ENCODE peak calls at places on chromosome 9, in five cellular contexts. E is H1, J is HepG2, K is K562, P is GM12878. C is an unnamed sample.

GRCh38 chr9:22395585-22396205 is 50.9 kb upstream of the DMRTA1 start:
- DNase-seq in K (no peak), P (no peak), E (no peak), J (peak), C (no peak)

GRCh38 chr9:90092512-90092911 is 487.7 kb downstream of the GADD45G start:
- DNase-seq in J (no peak), E (no peak), K (no peak), P (no peak), C (no peak)

GRCh38 chr9:32552172-32552872 is at the start of the genes SMIM27 and TOPORS:
- DNase-seq in J (peak), P (peak), E (peak), K (peak), C (peak)

GRCh38 chr9:95070549-95071021 is 246.9 kb downstream of the FANCC start:
- DNase-seq in E (no peak), J (peak), K (no peak), P (no peak), C (no peak)

GRCh38 chr9:21684831-21685362 is 117.5 kb upstream of the MTAP start:
- DNase-seq in P (no peak), J (peak), K (no peak), E (no peak), C (peak)

GRCh38 chr9:77679696-77680359 is 31.7 kb upstream of the GNA14 start:
- DNase-seq in P (no peak), K (no peak), J (no peak), E (no peak), C (no peak)

GRCh38 chr9:34310205-34310604 is 18.9 kb downstream of the KIF24 start:
- DNase-seq in J (no peak), K (no peak), E (no peak), P (no peak), C (no peak)

GRCh38 chr9:78298046-78298511 is 1.2 kb downstream of the PSAT1 start:
- DNase-seq in E (no peak), K (peak), J (peak), P (no peak), C (no peak)

GRCh38 chr9:90832251-90832650 is 30.6 kb downstream of the SYK start:
- DNase-seq in K (no peak), E (no peak), J (no peak), P (no peak), C (no peak)

GRCh38 chr9:131478421-131478868 is 24.3 kb upstream of the POMT1 start:
- DNase-seq in J (peak), P (no peak), E (peak), K (peak), C (peak)

GRCh38 chr9:107007361-107007760 is 144.4 kb downstream of the ZNF462 start:
- DNase-seq in K (no peak), J (no peak), E (no peak), P (no peak), C (no peak)

GRCh38 chr9:31210982-31211570 is 1173.4 kb upstream of the ACO1 start:
- DNase-seq in K (no peak), J (no peak), E (no peak), P (peak), C (no peak)

GRCh38 chr9:76810377-76810957 is 46.2 kb downstream of the PCA3 start:
- DNase-seq in K (peak), P (no peak), J (peak), E (no peak), C (peak)

GRCh38 chr9:136673088-136673969 is 10.6 kb downstream of the EGFL7 start:
- DNase-seq in E (no peak), P (no peak), K (no peak), J (no peak), C (no peak)

GRCh38 chr9:124392254-124392653 is 23.0 kb downstream of the PSMB7 start:
- DNase-seq in J (no peak), E (no peak), P (no peak), K (no peak), C (no peak)

GRCh38 chr9:127135056-127135745 is 12.8 kb upstream of the ANGPTL2 start:
- DNase-seq in E (no peak), K (no peak), P (no peak), J (no peak), C (no peak)

GRCh38 chr9:87442451-87442850 is 55.2 kb upstream of the DAPK1 start:
- DNase-seq in K (no peak), E (no peak), J (peak), P (no peak), C (no peak)

GRCh38 chr9:29806941-29807625 is 2233.8 kb upstream of the C9orf72 start:
- DNase-seq in P (no peak), J (no peak), K (no peak), E (no peak), C (no peak)

GRCh38 chr9:128175102-128175563 is 15.1 kb downstream of the BBLN start:
- DNase-seq in J (no peak), K (no peak), P (no peak), E (no peak), C (no peak)

GRCh38 chr9:133120343-133121199 is 469 bp downstream of the RALGDS start:
- DNase-seq in P (no peak), J (no peak), E (no peak), K (peak), C (no peak)

GRCh38 chr9:86585422-86586143 is 231.4 kb upstream of the TUT7 start:
- DNase-seq in P (no peak), E (no peak), K (no peak), J (no peak), C (no peak)

GRCh38 chr9:90365646-90366045 is 277.0 kb downstream of the DIRAS2 start:
- DNase-seq in E (no peak), P (no peak), K (no peak), J (no peak), C (no peak)

GRCh38 chr9:4967521-4967920 is 17.6 kb upstream of the JAK2 start:
- DNase-seq in P (no peak), E (no peak), J (no peak), K (no peak), C (no peak)

GRCh38 chr9:136882109-136882946 is 4.0 kb upstream of the TRAF2 start:
- DNase-seq in E (no peak), K (peak), P (peak), J (peak), C (peak)

GRCh38 chr9:124805186-124805585 is 28.3 kb downstream of the OLFML2A start:
- DNase-seq in P (no peak), J (no peak), E (no peak), K (no peak), C (no peak)

GRCh38 chr9:72424131-72424530 is 59.1 kb upstream of the ZFAND5 start:
- DNase-seq in P (no peak), J (no peak), E (no peak), K (no peak), C (no peak)

GRCh38 chr9:81906656-81907055 is 21.6 kb upstream of the SPATA31D4 start:
- DNase-seq in E (no peak), K (no peak), P (no peak), J (no peak), C (no peak)

GRCh38 chr9:27019589-27019988 is 14.1 kb upstream of the LRRC19 start:
- DNase-seq in E (no peak), K (no peak), J (no peak), P (no peak), C (no peak)

GRCh38 chr9:98555851-98556465 is 152.8 kb downstream of the GABBR2 start:
- DNase-seq in J (no peak), P (no peak), K (no peak), E (no peak), C (no peak)

GRCh38 chr9:116490321-116490720 is 196.8 kb upstream of the TRIM32 start:
- DNase-seq in J (no peak), K (no peak), E (no peak), P (no peak), C (no peak)

GRCh38 chr9:94014845-94015244 is 59.7 kb upstream of the BARX1 start:
- DNase-seq in J (no peak), K (no peak), E (no peak), P (no peak), C (no peak)

GRCh38 chr9:92600742-92601261 is 65.0 kb upstream of the ECM2 start:
- DNase-seq in K (no peak), P (no peak), J (no peak), E (no peak), C (no peak)

GRCh38 chr9:36023260-36024048 is 13.3 kb upstream of the RECK start:
- DNase-seq in J (peak), E (no peak), K (peak), P (peak), C (peak)

GRCh38 chr9:104747565-104748358 is at the start of gene NIPSNAP3A:
- DNase-seq in E (no peak), J (peak), K (peak), P (peak), C (peak)
- H3K4me3 ChIP-seq in E (peak), J (peak), K (peak), P (peak), C (peak)

GRCh38 chr9:129383415-129384088 is 205.5 kb upstream of the IER5L start:
- DNase-seq in J (no peak), P (peak), K (no peak), E (no peak), C (no peak)
- TF ChIP-seq SP1 in J (no peak), P (no peak), K (no peak), E (no peak), C (no peak)

DNA sequence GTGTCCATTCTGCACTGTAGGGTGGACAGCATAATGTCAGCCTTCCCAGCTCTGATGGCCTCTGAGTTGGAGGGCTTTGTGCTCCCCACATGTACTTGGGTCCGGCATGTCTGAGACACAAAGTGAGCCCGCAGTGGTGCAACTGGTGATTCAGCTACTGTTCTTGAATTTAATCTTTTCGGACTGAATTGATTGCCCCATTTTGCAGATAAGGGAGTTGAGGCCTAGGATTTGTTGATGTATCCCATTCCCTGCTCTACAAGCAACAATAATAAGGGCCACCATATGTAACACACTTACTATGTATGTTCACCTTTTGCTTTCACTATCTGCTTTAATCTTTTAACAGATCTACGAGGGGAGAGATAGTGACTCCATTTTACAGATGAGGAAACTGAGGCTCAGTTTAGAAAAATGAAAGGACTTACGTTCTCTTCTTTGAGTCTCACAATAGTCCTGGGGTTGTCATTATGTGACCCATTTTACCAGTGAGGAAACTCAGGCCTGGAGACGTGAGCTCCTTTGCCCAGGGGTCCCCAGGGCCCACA is 4.5 kb downstream of the GSN start:
- DNase-seq in K (no peak), J (no peak), E (no peak), P (no peak), C (no peak)
- H2AFZ ChIP-seq in K (peak), J (no peak), E (no peak), P (no peak), C (no peak)

GRCh38 chr9:101029300-101030021 is 934 bp downstream of the PLPPR1 start:
- DNase-seq in P (no peak), K (no peak), J (no peak), E (no peak), C (no peak)
- H3K4me3 ChIP-seq in P (no peak), K (no peak), J (peak), E (peak), C (no peak)

GRCh38 chr9:18626046-18626698 is 152.2 kb downstream of the ADAMTSL1 start:
- DNase-seq in K (no peak), E (no peak), J (no peak), P (no peak), C (no peak)
- TF ChIP-seq SP1 in K (no peak), E (no peak), J (no peak), P (no peak), C (no peak)

DNA sequence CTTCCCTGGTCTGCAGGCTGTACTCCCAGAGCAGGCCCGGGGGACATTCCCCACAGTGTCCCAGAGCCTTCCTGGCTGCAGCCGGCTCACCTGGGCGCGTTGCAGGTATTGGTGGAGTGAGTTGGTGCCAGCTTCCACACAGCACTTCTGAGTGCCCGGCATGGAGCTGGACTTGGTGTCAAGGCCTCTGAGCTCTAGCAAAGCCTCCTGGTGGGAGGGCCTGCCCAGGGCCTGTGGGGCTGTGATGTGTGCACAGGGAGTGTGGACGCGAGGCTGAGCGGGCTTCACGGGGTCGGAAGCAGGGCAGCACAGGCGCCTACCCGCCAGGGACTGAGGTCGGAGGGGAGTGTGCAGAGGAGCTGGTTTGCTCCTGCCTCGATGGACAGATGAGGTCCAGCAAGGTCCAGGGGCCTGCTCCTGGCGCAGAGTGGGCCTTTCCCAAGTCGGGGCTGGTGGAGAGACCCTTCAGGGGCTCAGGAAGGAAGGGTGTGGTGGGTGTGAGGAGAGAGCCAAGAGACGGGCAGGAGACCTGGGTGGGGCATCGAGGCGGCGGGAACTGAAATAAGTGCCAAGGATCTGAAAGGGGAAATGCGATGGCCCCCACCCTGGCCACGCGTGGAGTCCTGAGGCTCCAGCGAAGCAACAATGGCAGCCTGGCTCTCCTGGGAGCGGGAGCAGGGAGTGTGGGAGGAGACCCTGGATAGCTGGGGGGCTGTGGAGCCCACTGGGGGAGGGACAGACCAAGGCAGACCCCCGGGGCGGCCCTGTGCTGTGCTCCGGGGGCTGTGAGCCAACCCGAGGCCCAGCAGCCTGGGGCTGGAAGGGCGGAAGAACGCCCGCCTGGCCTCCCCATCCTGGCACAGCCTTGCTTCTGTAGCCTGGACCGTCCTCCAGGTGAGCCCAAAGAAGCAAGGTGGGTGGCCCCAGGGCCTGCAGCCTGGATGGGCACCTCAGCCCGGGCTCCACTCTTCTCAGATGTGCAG is 78.4 kb downstream of the RXRA start:
- DNase-seq in E (no peak), K (no peak), P (no peak), J (no peak), C (no peak)
- H2AFZ ChIP-seq in E (no peak), K (no peak), P (no peak), J (no peak), C (no peak)

DNA sequence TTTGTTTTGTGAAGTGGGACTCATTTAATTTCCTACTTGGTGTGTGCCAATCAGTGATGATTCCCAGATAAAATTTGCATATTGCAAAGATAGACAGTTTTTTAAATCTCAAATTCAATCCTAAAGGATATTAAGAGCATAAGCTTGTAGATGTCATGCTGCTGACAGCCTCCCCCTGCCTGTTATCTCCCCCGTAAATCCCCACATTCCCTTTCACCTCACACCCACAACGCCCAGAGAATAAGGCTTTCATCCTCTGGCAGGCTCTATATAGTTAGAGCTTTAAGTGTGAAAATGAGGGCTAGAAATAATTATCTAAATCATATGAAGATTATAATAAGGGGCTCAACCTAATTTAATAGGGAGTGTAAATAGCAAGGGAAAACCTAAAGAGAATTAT is 265.0 kb downstream of the TRPM3 start:
- DNase-seq in J (no peak), K (no peak), E (no peak), P (no peak), C (no peak)
- H3K4me3 ChIP-seq in J (no peak), K (no peak), E (no peak), P (no peak), C (no peak)

DNA sequence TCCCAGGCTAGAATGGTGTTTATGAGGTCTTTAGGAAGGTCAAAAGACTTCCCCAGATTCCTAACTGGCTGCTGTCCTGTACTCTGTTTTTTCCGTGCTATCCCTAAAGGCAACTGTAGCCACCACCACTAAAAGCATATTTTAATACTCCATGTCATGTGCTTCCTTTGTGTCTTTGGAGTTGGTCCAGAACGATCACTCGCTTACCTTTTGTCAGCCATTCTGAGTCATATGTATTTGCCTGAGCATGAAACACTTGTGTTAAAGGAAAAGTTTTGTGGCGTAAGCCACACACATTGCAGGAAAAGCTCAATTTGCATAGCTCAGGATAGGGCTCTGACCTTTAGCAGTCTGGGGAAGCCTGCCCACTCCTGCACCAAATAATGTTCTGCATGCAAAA is 299.6 kb downstream of the NTRK2 start:
- DNase-seq in P (no peak), K (no peak), J (no peak), E (no peak), C (no peak)
- TF ChIP-seq SP1 in P (no peak), K (no peak), J (no peak), E (no peak), C (no peak)

GRCh38 chr9:130042406-130042930 is 521 bp downstream of the FNBP1 start:
- DNase-seq in K (peak), E (no peak), J (no peak), P (no peak), C (no peak)
- H2AFZ ChIP-seq in K (peak), E (no peak), J (no peak), P (no peak), C (no peak)

GRCh38 chr9:112489039-112489546 is 2.5 kb downstream of the KIAA1958 start:
- DNase-seq in E (no peak), J (peak), P (no peak), K (no peak), C (no peak)
- H3K4me3 ChIP-seq in E (no peak), J (peak), P (peak), K (no peak), C (no peak)